ENCODE peak calls at places on chromosomes 12 and 14, in nine cellular contexts. One of them, this sample, is unnamed.

GRCh38 chr14:66137076-66137475 is 349.1 kb upstream of the CCDC196 start:
- DNase-seq in fibroblast of lung: no peak
- DNase-seq in nephron progenitor cell: no peak
- DNase-seq in A549: no peak
- DNase-seq in AG04450: no peak
- DNase-seq in brain microvascular endothelial cell: no peak
- DNase-seq in HFFc6: no peak
- DNase-seq in pancreas: no peak
- DNase-seq in glutamatergic neuron: no peak
- DNase-seq in this sample: no peak

GRCh38 chr12:115313929-115314328 is 630.0 kb upstream of the TBX3 start:
- DNase-seq in fibroblast of lung: peak; percentile 41
- DNase-seq in nephron progenitor cell: no peak
- DNase-seq in A549: peak; percentile 68
- DNase-seq in AG04450: peak; percentile 72
- DNase-seq in brain microvascular endothelial cell: peak; percentile 67
- DNase-seq in HFFc6: peak; percentile 69
- DNase-seq in pancreas: no peak
- DNase-seq in glutamatergic neuron: no peak
- DNase-seq in this sample: no peak

GRCh38 chr14:99004112-99004511 is 267.9 kb downstream of the BCL11B start:
- DNase-seq in fibroblast of lung: no peak
- DNase-seq in nephron progenitor cell: no peak
- DNase-seq in A549: no peak
- DNase-seq in AG04450: no peak
- DNase-seq in brain microvascular endothelial cell: no peak
- DNase-seq in HFFc6: no peak
- DNase-seq in pancreas: no peak
- DNase-seq in glutamatergic neuron: no peak
- DNase-seq in this sample: no peak

GRCh38 chr12:108854055-108854452 is 3.3 kb downstream of the SSH1 start:
- DNase-seq in fibroblast of lung: peak; percentile 98
- DNase-seq in nephron progenitor cell: no peak
- DNase-seq in A549: peak; percentile 82
- DNase-seq in AG04450: peak; percentile 71
- DNase-seq in brain microvascular endothelial cell: peak; percentile 91
- DNase-seq in HFFc6: peak; percentile 92
- DNase-seq in pancreas: peak; percentile 15
- DNase-seq in glutamatergic neuron: no peak
- DNase-seq in this sample: no peak

GRCh38 chr12:90250766-90251165 is 542.1 kb upstream of the ATP2B1 start:
- DNase-seq in fibroblast of lung: peak; percentile 57
- DNase-seq in nephron progenitor cell: no peak
- DNase-seq in A549: no peak
- DNase-seq in AG04450: no peak
- DNase-seq in brain microvascular endothelial cell: no peak
- DNase-seq in HFFc6: no peak
- DNase-seq in pancreas: no peak
- DNase-seq in glutamatergic neuron: no peak
- DNase-seq in this sample: no peak

GRCh38 chr12:1949771-1950470 is 31.5 kb upstream of the CACNA2D4 start:
- DNase-seq in fibroblast of lung: no peak
- DNase-seq in nephron progenitor cell: no peak
- DNase-seq in A549: no peak
- DNase-seq in AG04450: no peak
- DNase-seq in brain microvascular endothelial cell: no peak
- DNase-seq in HFFc6: no peak
- DNase-seq in pancreas: no peak
- DNase-seq in glutamatergic neuron: no peak
- DNase-seq in this sample: no peak

GRCh38 chr14:68282479-68283377 is 463.1 kb downstream of the RAD51B start:
- DNase-seq in fibroblast of lung: no peak
- DNase-seq in nephron progenitor cell: no peak
- DNase-seq in A549: no peak
- DNase-seq in AG04450: no peak
- DNase-seq in brain microvascular endothelial cell: no peak
- DNase-seq in HFFc6: no peak
- DNase-seq in pancreas: no peak
- DNase-seq in glutamatergic neuron: no peak
- DNase-seq in this sample: no peak

GRCh38 chr14:77761205-77761931 is 412 bp upstream of the SNW1 start:
- DNase-seq in fibroblast of lung: peak; percentile 95
- DNase-seq in nephron progenitor cell: peak; percentile 11
- DNase-seq in A549: peak; percentile 66
- DNase-seq in AG04450: no peak
- DNase-seq in brain microvascular endothelial cell: peak; percentile 94
- DNase-seq in HFFc6: peak; percentile 13
- DNase-seq in pancreas: no peak
- DNase-seq in glutamatergic neuron: peak; percentile 26
- DNase-seq in this sample: peak; percentile 12

GRCh38 chr14:40398981-40399380 is 966.7 kb upstream of the FBXO33 start:
- DNase-seq in fibroblast of lung: no peak
- DNase-seq in nephron progenitor cell: no peak
- DNase-seq in A549: no peak
- DNase-seq in AG04450: no peak
- DNase-seq in brain microvascular endothelial cell: no peak
- DNase-seq in HFFc6: no peak
- DNase-seq in pancreas: no peak
- DNase-seq in glutamatergic neuron: no peak
- DNase-seq in this sample: no peak

GRCh38 chr14:40393143-40393542 is 960.9 kb upstream of the FBXO33 start:
- DNase-seq in fibroblast of lung: no peak
- DNase-seq in nephron progenitor cell: no peak
- DNase-seq in A549: no peak
- DNase-seq in AG04450: no peak
- DNase-seq in brain microvascular endothelial cell: no peak
- DNase-seq in HFFc6: no peak
- DNase-seq in pancreas: no peak
- DNase-seq in glutamatergic neuron: no peak
- DNase-seq in this sample: no peak

DNA sequence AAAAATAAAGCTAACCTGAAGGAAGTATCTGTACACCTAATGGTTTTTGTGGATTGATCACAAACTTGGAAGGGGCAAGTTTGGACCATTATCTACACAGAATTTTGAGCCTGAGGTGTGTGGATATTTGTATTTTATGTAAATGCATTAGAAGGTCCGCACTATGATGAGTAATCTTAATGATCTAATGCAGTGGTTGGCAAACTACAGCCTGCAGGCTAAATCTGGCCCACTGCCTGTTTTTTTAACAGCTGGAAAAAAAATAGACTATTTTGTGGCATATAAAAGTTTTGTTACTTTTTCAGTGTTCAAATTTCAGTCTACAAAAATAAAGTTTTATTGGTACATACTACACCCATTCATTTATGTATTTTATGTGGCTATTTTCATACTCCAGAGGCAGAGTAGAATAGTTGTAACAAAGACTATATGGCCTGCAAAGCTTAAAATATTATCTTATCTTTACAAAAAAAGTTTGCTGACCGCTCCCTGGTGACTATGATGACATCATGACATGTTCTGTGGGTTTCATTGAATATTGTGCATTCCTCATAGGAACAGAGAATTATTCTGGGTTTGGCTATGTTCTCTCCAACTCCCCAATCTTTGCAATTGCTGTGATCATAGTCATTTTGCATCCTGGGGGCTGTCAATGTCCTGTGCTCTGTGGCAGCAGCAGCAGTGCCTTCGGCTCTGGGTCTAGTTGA is 962.6 kb upstream of the FBXO33 start:
- DNase-seq in fibroblast of lung: no peak
- DNase-seq in nephron progenitor cell: no peak
- DNase-seq in A549: no peak
- DNase-seq in AG04450: no peak
- DNase-seq in brain microvascular endothelial cell: no peak
- DNase-seq in HFFc6: no peak
- DNase-seq in pancreas: no peak
- DNase-seq in glutamatergic neuron: no peak
- DNase-seq in this sample: no peak
- TF ChIP-seq CTCF in fibroblast of lung: no peak
- TF ChIP-seq CTCF in nephron progenitor cell: no peak
- TF ChIP-seq CTCF in A549: no peak
- TF ChIP-seq CTCF in AG04450: no peak
- TF ChIP-seq CTCF in brain microvascular endothelial cell: no peak
- TF ChIP-seq CTCF in HFFc6: no peak
- TF ChIP-seq CTCF in pancreas: no peak
- TF ChIP-seq CTCF in glutamatergic neuron: no peak
- TF ChIP-seq CTCF in this sample: no peak

DNA sequence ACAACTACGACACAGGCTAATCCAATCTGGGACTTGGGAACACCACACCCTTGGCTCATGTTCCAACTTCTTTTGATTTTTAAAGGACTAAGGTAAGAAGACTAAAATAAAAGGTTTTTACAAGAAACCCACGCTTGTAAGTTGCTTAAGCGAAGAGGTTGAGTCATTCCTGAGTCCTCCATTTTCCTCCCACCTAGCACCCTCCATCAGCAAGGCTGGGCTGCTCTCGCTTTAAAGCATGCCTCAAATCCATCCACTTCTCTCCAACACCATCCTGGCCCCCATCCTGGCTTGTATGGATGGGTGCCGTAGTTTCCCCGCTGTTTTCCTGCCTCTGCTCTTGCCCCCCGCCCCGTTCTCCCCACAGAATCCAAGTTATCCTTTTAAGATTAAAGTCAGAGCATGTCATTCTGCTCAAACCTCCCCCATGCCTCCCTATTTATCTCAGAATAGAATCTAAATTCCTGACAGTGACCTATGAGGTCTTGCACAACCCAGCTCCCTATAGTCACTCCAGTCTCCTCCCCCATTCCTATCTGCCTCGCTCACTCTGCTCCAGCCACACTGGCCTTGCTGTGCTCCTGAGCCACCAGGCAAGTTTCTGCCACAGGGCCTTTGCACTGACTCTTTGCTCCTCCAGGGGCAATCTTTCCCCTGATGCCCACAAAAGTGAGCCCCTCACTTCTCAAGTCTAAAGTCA is 34.5 kb downstream of the SCARB1 start:
- DNase-seq in fibroblast of lung: peak; percentile 87
- DNase-seq in nephron progenitor cell: no peak
- DNase-seq in A549: peak; percentile 95
- DNase-seq in AG04450: peak; percentile 36
- DNase-seq in brain microvascular endothelial cell: peak; percentile 96
- DNase-seq in HFFc6: peak; percentile 96
- DNase-seq in pancreas: no peak
- DNase-seq in glutamatergic neuron: no peak
- DNase-seq in this sample: no peak
- TF ChIP-seq CTCF in fibroblast of lung: no peak
- TF ChIP-seq CTCF in nephron progenitor cell: no peak
- TF ChIP-seq CTCF in A549: no peak
- TF ChIP-seq CTCF in AG04450: no peak
- TF ChIP-seq CTCF in brain microvascular endothelial cell: no peak
- TF ChIP-seq CTCF in HFFc6: no peak
- TF ChIP-seq CTCF in pancreas: no peak
- TF ChIP-seq CTCF in glutamatergic neuron: no peak
- TF ChIP-seq CTCF in this sample: no peak

GRCh38 chr12:118055144-118055557 is 5.8 kb downstream of the WSB2 start:
- DNase-seq in fibroblast of lung: no peak
- DNase-seq in nephron progenitor cell: peak; percentile 43
- DNase-seq in A549: peak; percentile 82
- DNase-seq in AG04450: no peak
- DNase-seq in brain microvascular endothelial cell: no peak
- DNase-seq in HFFc6: no peak
- DNase-seq in pancreas: no peak
- DNase-seq in glutamatergic neuron: peak; percentile 66
- DNase-seq in this sample: peak; percentile 43

GRCh38 chr12:118053071-118053985 is 7.7 kb downstream of the WSB2 start:
- DNase-seq in fibroblast of lung: no peak
- DNase-seq in nephron progenitor cell: no peak
- DNase-seq in A549: no peak
- DNase-seq in AG04450: no peak
- DNase-seq in brain microvascular endothelial cell: no peak
- DNase-seq in HFFc6: no peak
- DNase-seq in pancreas: no peak
- DNase-seq in glutamatergic neuron: no peak
- DNase-seq in this sample: no peak

GRCh38 chr12:118052324-118053070 is 8.5 kb downstream of the WSB2 start:
- DNase-seq in fibroblast of lung: peak; percentile 98
- DNase-seq in nephron progenitor cell: no peak
- DNase-seq in A549: peak; percentile 96
- DNase-seq in AG04450: peak; percentile 72
- DNase-seq in brain microvascular endothelial cell: peak; percentile 90
- DNase-seq in HFFc6: peak; percentile 98
- DNase-seq in pancreas: peak; percentile 87
- DNase-seq in glutamatergic neuron: no peak
- DNase-seq in this sample: no peak

GRCh38 chr12:118046430-118046829 is 14.5 kb downstream of the WSB2 start:
- DNase-seq in fibroblast of lung: no peak
- DNase-seq in nephron progenitor cell: no peak
- DNase-seq in A549: no peak
- DNase-seq in AG04450: no peak
- DNase-seq in brain microvascular endothelial cell: no peak
- DNase-seq in HFFc6: no peak
- DNase-seq in pancreas: no peak
- DNase-seq in glutamatergic neuron: no peak
- DNase-seq in this sample: no peak

DNA sequence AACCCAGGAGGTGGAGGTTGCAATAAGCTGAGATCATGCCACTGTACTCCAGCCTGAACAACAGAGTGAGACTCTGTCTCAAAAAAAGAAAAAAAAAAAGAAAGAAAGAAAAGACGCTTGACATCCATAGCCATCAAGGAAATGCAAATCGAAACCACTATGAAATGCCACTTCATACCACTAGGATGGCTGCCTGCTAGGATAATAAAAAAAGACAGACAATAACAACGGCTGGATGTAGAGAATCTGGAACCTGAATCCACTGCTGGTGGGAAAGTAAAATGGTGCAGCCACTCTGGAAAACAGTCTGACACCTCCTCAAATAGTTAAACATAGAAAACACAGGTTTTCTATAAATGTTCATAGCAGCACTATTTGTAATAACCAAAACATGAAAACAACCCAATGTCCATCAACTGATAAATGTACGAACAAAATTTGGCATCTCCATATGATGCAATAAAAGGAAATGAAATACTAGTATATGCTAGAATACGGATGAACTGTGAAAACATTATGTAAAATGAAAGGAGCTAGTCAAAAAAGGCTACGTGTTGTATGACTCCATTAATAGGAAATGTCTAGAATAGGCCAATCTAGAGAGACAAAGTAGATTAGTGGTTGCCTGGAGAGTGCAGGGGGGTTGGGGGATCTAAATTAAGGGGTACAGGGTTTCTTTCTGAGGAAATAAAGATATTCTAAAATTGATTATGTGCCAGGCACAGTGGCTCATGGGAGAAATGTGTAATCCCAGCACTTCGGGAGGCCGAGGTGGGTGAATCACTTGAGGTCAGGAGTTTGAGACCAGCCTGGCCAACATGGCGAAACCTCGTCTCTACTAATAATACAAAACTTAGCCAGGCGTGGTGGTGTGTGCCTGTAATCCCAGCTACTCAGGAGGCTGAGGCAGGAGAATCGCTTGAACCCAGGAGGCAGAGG is 9.7 kb downstream of the WSB2 start:
- DNase-seq in fibroblast of lung: peak; percentile 55
- DNase-seq in nephron progenitor cell: no peak
- DNase-seq in A549: no peak
- DNase-seq in AG04450: no peak
- DNase-seq in brain microvascular endothelial cell: peak; percentile 42
- DNase-seq in HFFc6: no peak
- DNase-seq in pancreas: no peak
- DNase-seq in glutamatergic neuron: no peak
- DNase-seq in this sample: no peak
- TF ChIP-seq CTCF in fibroblast of lung: no peak
- TF ChIP-seq CTCF in nephron progenitor cell: no peak
- TF ChIP-seq CTCF in A549: no peak
- TF ChIP-seq CTCF in AG04450: peak; percentile 17
- TF ChIP-seq CTCF in brain microvascular endothelial cell: peak; percentile 18
- TF ChIP-seq CTCF in HFFc6: peak; percentile 61
- TF ChIP-seq CTCF in pancreas: no peak
- TF ChIP-seq CTCF in glutamatergic neuron: peak; percentile 30
- TF ChIP-seq CTCF in this sample: peak; percentile 39

DNA sequence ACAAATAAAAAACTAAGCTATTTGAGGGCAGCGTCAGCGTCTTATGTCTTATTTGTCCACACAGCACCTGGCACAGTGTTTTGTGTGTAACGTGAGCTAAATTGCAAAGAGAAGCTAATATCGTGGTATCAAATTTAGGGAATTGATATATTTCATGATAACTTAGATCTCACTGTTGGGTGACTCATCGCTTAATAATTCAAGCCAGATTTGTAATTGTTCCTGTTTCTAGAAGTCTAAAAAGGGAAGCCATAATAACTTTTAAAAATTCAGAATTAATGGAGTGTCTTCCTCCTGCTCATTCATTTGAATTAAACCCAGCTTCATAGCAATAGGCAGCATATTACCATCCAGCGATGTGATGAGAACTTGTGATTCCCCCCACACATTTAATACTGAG is 214.7 kb downstream of the PDZRN4 start:
- DNase-seq in fibroblast of lung: no peak
- DNase-seq in nephron progenitor cell: no peak
- DNase-seq in A549: no peak
- DNase-seq in AG04450: no peak
- DNase-seq in brain microvascular endothelial cell: no peak
- DNase-seq in HFFc6: no peak
- DNase-seq in pancreas: no peak
- DNase-seq in glutamatergic neuron: no peak
- DNase-seq in this sample: no peak
- TF ChIP-seq CTCF in fibroblast of lung: no peak
- TF ChIP-seq CTCF in nephron progenitor cell: no peak
- TF ChIP-seq CTCF in A549: no peak
- TF ChIP-seq CTCF in AG04450: no peak
- TF ChIP-seq CTCF in brain microvascular endothelial cell: no peak
- TF ChIP-seq CTCF in HFFc6: no peak
- TF ChIP-seq CTCF in pancreas: no peak
- TF ChIP-seq CTCF in glutamatergic neuron: no peak
- TF ChIP-seq CTCF in this sample: no peak